ENCODE peak calls at places on chromosomes 2 and 18, in seven cellular contexts. Y is upper lobe of right lung; X is activated effector memory CD4-positive, alpha-beta T cell treated with Interleukin-2 at 50 U/mL for 16 hours; M is stimulated activated CD8-positive, alpha-beta memory T cell treated with anti-CD3 and anti-CD28 coated beads, Interleukin-2, amount 100 ng/mL, for 1 hour; L is cardiac muscle cell; Z is caudate nucleus; R is GM12865. W is an unnamed sample.

GRCh38 chr2:148927010-148927409 is 52.0 kb downstream of the KIF5C start:
- DNase-seq in Y (no peak), L (no peak), M (no peak), R (peak), Z (no peak), X (peak), W (no peak)

GRCh38 chr2:99787011-99787410 is 297.2 kb upstream of the REV1 start:
- DNase-seq in L (no peak), Y (no peak), Z (no peak), R (no peak), M (no peak), X (no peak), W (no peak)

GRCh38 chr2:69564604-69565003 is 78.9 kb downstream of the AAK1 start:
- DNase-seq in Y (no peak), M (no peak), L (no peak), Z (no peak), R (no peak), X (no peak), W (no peak)

GRCh38 chr2:50607746-50608145 is 424.2 kb downstream of the NRXN1 start:
- DNase-seq in R (no peak), Y (no peak), L (no peak), M (no peak), X (no peak), Z (no peak), W (no peak)

GRCh38 chr2:65265090-65266045 is 37.7 kb downstream of the ACTR2 start:
- DNase-seq in M (no peak), X (no peak), Y (no peak), R (peak), L (peak), Z (no peak), W (no peak)

GRCh38 chr18:58257461-58257860 is 213.4 kb downstream of the NEDD4L start:
- DNase-seq in Y (no peak), M (no peak), X (no peak), Z (no peak), R (peak), L (peak), W (no peak)

GRCh38 chr2:136384541-136385303 is 266.8 kb upstream of the CXCR4 start:
- DNase-seq in Y (no peak), Z (no peak), M (no peak), L (peak), X (peak), R (peak), W (no peak)

GRCh38 chr2:214542866-214543265 is 132.0 kb downstream of the VWC2L start:
- DNase-seq in R (no peak), Y (no peak), Z (no peak), M (no peak), X (no peak), L (no peak), W (peak)

GRCh38 chr2:149365826-149366583 is 35.6 kb downstream of the LYPD6 start:
- DNase-seq in X (no peak), Z (no peak), Y (no peak), R (no peak), M (no peak), L (peak), W (no peak)

GRCh38 chr2:134776836-134777235 is 58.0 kb upstream of the TMEM163 start:
- DNase-seq in Y (no peak), L (no peak), X (no peak), Z (no peak), M (no peak), R (no peak), W (no peak)

GRCh38 chr2:216773072-216773471 is 77.7 kb upstream of the IGFBP5 start:
- DNase-seq in X (no peak), R (no peak), Y (no peak), L (no peak), M (no peak), Z (no peak), W (no peak)

GRCh38 chr2:120466704-120467054 is 120.7 kb downstream of the INHBB start:
- DNase-seq in Y (no peak), M (no peak), L (no peak), Z (no peak), R (no peak), X (no peak), W (no peak)